ENCODE peak calls at places on chromosomes 4 and X, in nine cellular contexts. X is progenitor cell of endocrine pancreas, F is hypothalamus, Y is HEK293T, V is AG08396, J is Daoy, E is renal cortical epithelial cell, I is aorta, L is uterus. T is an unnamed sample.

GRCh38 chr4:167415461-167415860 is 181.2 kb upstream of the SPOCK3 start:
- DNase-seq in E (no peak), X (no peak), I (no peak), F (no peak), L (no peak), V (no peak), Y (no peak), J (no peak), T (no peak)

GRCh38 chr4:120874792-120875774 is 47.4 kb downstream of the PRDM5 start:
- DNase-seq in V (no peak), E (no peak), J (no peak), X (no peak), F (no peak), Y (no peak), L (no peak), I (no peak), T (no peak)

GRCh38 chrX:107571296-107571998 is 56.9 kb upstream of the PRPS1 start:
- DNase-seq in L (no peak), Y (no peak), V (peak; percentile 77), E (peak; percentile 96), X (no peak), F (no peak), I (no peak), J (peak; percentile 86), T (no peak)

GRCh38 chr4:1109898-1110506 is 3.4 kb downstream of the RNF212 start:
- DNase-seq in V (no peak), Y (no peak), X (no peak), F (no peak), L (no peak), I (no peak), J (no peak), E (peak; percentile 94), T (no peak)

GRCh38 chr4:55172694-55173287 is 47.4 kb upstream of the KDR start:
- DNase-seq in J (peak; percentile 23), V (no peak), L (peak; percentile 32), E (peak; percentile 80), I (no peak), F (no peak), X (no peak), Y (no peak), T (no peak)

GRCh38 chr4:17358236-17358635 is 153.7 kb downstream of the QDPR start:
- DNase-seq in J (no peak), Y (no peak), V (no peak), I (no peak), X (no peak), L (no peak), F (no peak), E (no peak), T (no peak)

GRCh38 chr4:64969081-64969480 is 559.8 kb upstream of the TECRL start:
- DNase-seq in X (no peak), I (no peak), Y (no peak), V (no peak), J (no peak), L (no peak), F (no peak), E (no peak), T (no peak)

GRCh38 chrX:39605183-39605582 is 492.6 kb downstream of the BCOR start:
- DNase-seq in Y (no peak), I (no peak), V (no peak), L (no peak), X (no peak), J (no peak), E (no peak), F (no peak), T (peak; percentile 9)

GRCh38 chr4:150381671-150382427 is 200.1 kb upstream of the MAB21L2 start:
- DNase-seq in I (no peak), E (no peak), Y (no peak), F (no peak), X (no peak), V (no peak), L (no peak), J (no peak), T (no peak)